ENCODE peak calls at places on chromosomes 3 and 15, in four cellular contexts. M is AG10803; V is stimulated activated CD4-positive, alpha-beta T cell treated with anti-CD3 and anti-CD28 coated beads, Interleukin-12 subunit alpha, Interleukin-12 subunit beta, amount 100 ng/mL, for 4 hours; U is NCI-H446. E is an unnamed sample.

GRCh38 chr15:94266000-94266399 is 34.6 kb downstream of the MCTP2 start:
- DNase-seq in U (no peak), M (no peak), V (no peak), E (no peak)

GRCh38 chr3:112293368-112294321 is at the start of gene SLC9C1:
- DNase-seq in M (peak), U (peak), V (no peak), E (no peak)

GRCh38 chr15:70762469-70763119 is 764 bp downstream of the UACA start:
- DNase-seq in M (peak), U (no peak), V (peak), E (peak)

GRCh38 chr15:90654233-90655124 is 62.7 kb upstream of the BLM start:
- DNase-seq in U (no peak), M (peak), V (no peak), E (no peak)

GRCh38 chr15:85950101-85950500 is 129.6 kb upstream of the AGBL1 start:
- DNase-seq in V (no peak), U (no peak), M (no peak), E (no peak)

GRCh38 chr3:65385805-65386204 is 652.9 kb downstream of the MAGI1 start:
- DNase-seq in V (no peak), U (no peak), M (no peak), E (no peak)

GRCh38 chr3:60392501-60392900 is 858.8 kb downstream of the FHIT start:
- DNase-seq in V (no peak), U (no peak), M (no peak), E (no peak)

GRCh38 chr3:108488631-108489030 is 21.8 kb downstream of the MYH15 start:
- DNase-seq in V (no peak), U (no peak), M (peak), E (no peak)

GRCh38 chr15:62841269-62841628 is 201.3 kb upstream of the TPM1 start:
- DNase-seq in V (no peak), U (no peak), M (peak), E (no peak)

GRCh38 chr3:94349310-94349848 is 286.5 kb downstream of the NSUN3 start:
- DNase-seq in V (no peak), M (no peak), U (no peak), E (no peak)

GRCh38 chr3:102687851-102688555 is 253.2 kb downstream of the ZPLD1 start:
- DNase-seq in V (no peak), U (no peak), M (no peak), E (no peak)

GRCh38 chr3:59678042-59678707 is 628.4 kb upstream of the CFAP20DC start:
- DNase-seq in U (no peak), M (no peak), V (no peak), E (no peak)

GRCh38 chr15:63610209-63610841 is 13.1 kb downstream of the FBXL22 start:
- DNase-seq in M (peak), V (peak), U (peak), E (peak)

GRCh38 chr3:14555835-14556234 is 15.7 kb upstream of the GRIP2 start:
- DNase-seq in M (no peak), V (no peak), U (no peak), E (no peak)

GRCh38 chr15:99447497-99448371 is 118.0 kb upstream of the MEF2A start:
- DNase-seq in U (no peak), M (no peak), V (no peak), E (no peak)

GRCh38 chr15:23663232-23663631 is 15.6 kb upstream of the MAGEL2 start:
- DNase-seq in M (no peak), V (no peak), U (no peak), E (no peak)

GRCh38 chr3:5226783-5227182 is 39.3 kb downstream of the EDEM1 start:
- DNase-seq in V (no peak), M (peak), U (peak), E (no peak)

GRCh38 chr15:70116317-70116716 is 18.6 kb upstream of the TLE3 start:
- DNase-seq in M (no peak), U (no peak), V (no peak), E (no peak)

GRCh38 chr3:155282416-155283091 is 10.9 kb downstream of the STRIT1 start:
- DNase-seq in M (peak), U (no peak), V (no peak), E (no peak)

GRCh38 chr3:110814170-110815007 is 257.2 kb upstream of the NECTIN3 start:
- DNase-seq in U (no peak), V (no peak), M (peak), E (no peak)

GRCh38 chr15:78739996-78740903 is 71.0 kb downstream of the ADAMTS7 start:
- DNase-seq in V (peak), M (peak), U (peak), E (peak)

GRCh38 chr3:89314454-89314853 is 207.0 kb downstream of the EPHA3 start:
- DNase-seq in U (peak), V (no peak), M (peak), E (peak)

GRCh38 chr15:69451951-69452701 is 492 bp upstream of the RPLP1 start:
- DNase-seq in M (peak), V (no peak), U (peak), E (no peak)

GRCh38 chr15:96146711-96147110 is 183.8 kb upstream of the NR2F2 start:
- DNase-seq in V (no peak), M (no peak), U (no peak), E (no peak)

GRCh38 chr15:33215941-33216872 is 21.7 kb upstream of the FMN1 start:
- DNase-seq in U (no peak), M (peak), V (no peak), E (no peak)

GRCh38 chr3:194136519-194137313 is 768 bp downstream of the HES1 start:
- DNase-seq in V (peak), M (peak), U (peak), E (no peak)

GRCh38 chr3:168249539-168250414 is 154.1 kb upstream of the GOLIM4 start:
- DNase-seq in M (peak), V (no peak), U (peak), E (peak)

GRCh38 chr15:52802110-52802509 is 12.0 kb upstream of the ONECUT1 start:
- DNase-seq in M (no peak), V (no peak), U (no peak), E (no peak)

GRCh38 chr3:171982829-171983228 is 56.5 kb upstream of the FNDC3B start:
- DNase-seq in M (peak), U (no peak), V (no peak), E (no peak)

GRCh38 chr3:178084938-178085816 is 451.1 kb upstream of the KCNMB2 start:
- DNase-seq in V (peak), M (peak), U (peak), E (peak)

GRCh38 chr15:36658321-36658720 is 78.9 kb downstream of the CDIN1 start:
- DNase-seq in V (no peak), U (no peak), M (peak), E (no peak)

GRCh38 chr3:102124301-102125158 is 275.2 kb downstream of the NFKBIZ start:
- DNase-seq in M (peak), U (no peak), V (no peak), E (no peak)

GRCh38 chr3:42855219-42855546 is 20.5 kb downstream of the CYP8B1 start:
- DNase-seq in U (no peak), M (no peak), V (no peak), E (no peak)

GRCh38 chr3:15794303-15794771 is 3.4 kb downstream of the ANKRD28 start:
- DNase-seq in U (no peak), M (peak), V (no peak), E (no peak)